ENCODE peak calls at places on chromosomes 13 and 19, in seven cellular contexts. Y, O, Q, D, F, K and N are unnamed samples.

GRCh38 chr13:100269837-100270236 is 180.9 kb downstream of the PCCA start:
- DNase-seq in Y (no peak), O (peak; percentile 91), Q (peak; percentile 92), D (no peak), F (peak; percentile 6), K (no peak), N (peak; percentile 95)

GRCh38 chr13:29840585-29840984 is 9.8 kb downstream of the UBL3 start:
- DNase-seq in Y (no peak), O (no peak), Q (no peak), D (no peak), F (no peak), K (no peak), N (no peak)

GRCh38 chr13:79194272-79194671 is 211.8 kb downstream of the RBM26 start:
- DNase-seq in Y (peak; percentile 64), O (peak; percentile 95), Q (no peak), D (no peak), F (no peak), K (no peak), N (no peak)

GRCh38 chr13:61960981-61961380 is 545.3 kb upstream of the PCDH20 start:
- DNase-seq in Y (no peak), O (no peak), Q (no peak), D (no peak), F (no peak), K (no peak), N (no peak)

GRCh38 chr13:28046981-28047380 is 53.4 kb downstream of the FLT3 start:
- DNase-seq in Y (no peak), O (no peak), Q (peak; percentile 90), D (no peak), F (no peak), K (no peak), N (no peak)

GRCh38 chr19:35345671-35346111 is 2.0 kb upstream of the FFAR1 start:
- DNase-seq in Y (no peak), O (no peak), Q (no peak), D (no peak), F (no peak), K (no peak), N (no peak)

GRCh38 chr13:95246292-95247082 is 54.8 kb downstream of the ABCC4 start:
- DNase-seq in Y (no peak), O (no peak), Q (no peak), D (no peak), F (no peak), K (no peak), N (no peak)

GRCh38 chr13:76667551-76667950 is 218.7 kb downstream of the KCTD12 start:
- DNase-seq in Y (no peak), O (peak; percentile 66), Q (peak; percentile 89), D (no peak), F (no peak), K (no peak), N (peak; percentile 85)

GRCh38 chr13:97224544-97225324 is 2.6 kb downstream of the MBNL2 start:
- DNase-seq in Y (peak; percentile 60), O (no peak), Q (peak; percentile 73), D (no peak), F (no peak), K (no peak), N (no peak)

GRCh38 chr19:3397266-3398022 is 31.1 kb downstream of the NFIC start:
- DNase-seq in Y (no peak), O (no peak), Q (no peak), D (no peak), F (no peak), K (no peak), N (no peak)

GRCh38 chr13:83162493-83162892 is 719.8 kb downstream of the SLITRK1 start:
- DNase-seq in Y (no peak), O (no peak), Q (peak; percentile 21), D (no peak), F (no peak), K (no peak), N (no peak)

GRCh38 chr13:40485611-40486517 is 180.6 kb downstream of the FOXO1 start:
- DNase-seq in Y (peak; percentile 87), O (no peak), Q (no peak), D (no peak), F (no peak), K (peak; percentile 67), N (no peak)